ENCODE peak calls at places on chromosomes 5 and 9, in nine cellular contexts. N, K, A, M, B, P, Z, I and F are unnamed samples.

GRCh38 chr5:31563216-31563615 is 31.1 kb downstream of the C5orf22 start:
- DNase-seq in Z (no peak), M (no peak), P (no peak), I (no peak), B (no peak), K (peak), A (no peak), N (no peak), F (no peak)

GRCh38 chr5:124043456-124043855 is 531.5 kb downstream of the CSNK1G3 start:
- DNase-seq in M (peak), I (no peak), P (no peak), B (no peak), K (no peak), Z (no peak), A (no peak), N (peak), F (peak)

GRCh38 chr5:89457411-89458329 is 574.7 kb upstream of the MEF2C start:
- DNase-seq in P (no peak), K (peak), B (no peak), I (peak), Z (no peak), N (peak), M (peak), A (peak), F (peak)

GRCh38 chr5:132298305-132298704 is 4.1 kb downstream of the SLC22A4 start:
- DNase-seq in K (peak), M (peak), Z (no peak), I (peak), A (no peak), B (no peak), N (peak), P (no peak), F (peak)

GRCh38 chr9:96874947-96875459 is 20.7 kb upstream of the ZNF782 start:
- DNase-seq in I (peak), B (no peak), K (no peak), A (peak), Z (no peak), N (peak), M (peak), P (no peak), F (peak)

GRCh38 chr5:179227196-179227577 is 118.1 kb downstream of the ADAMTS2 start:
- DNase-seq in I (no peak), K (no peak), Z (no peak), A (no peak), M (no peak), P (no peak), N (no peak), B (no peak), F (no peak)

GRCh38 chr9:87498046-87498815 is 564 bp downstream of the DAPK1 start:
- DNase-seq in Z (no peak), M (no peak), I (peak), P (no peak), K (peak), B (peak), N (peak), A (peak), F (peak)

GRCh38 chr5:169197343-169197742 is 103.6 kb downstream of the SLIT3 start:
- DNase-seq in B (no peak), I (peak), K (peak), P (no peak), N (no peak), Z (peak), M (peak), A (peak), F (peak)

GRCh38 chr9:14424983-14425382 is 111.0 kb upstream of the NFIB start:
- DNase-seq in A (no peak), B (no peak), K (no peak), Z (no peak), M (no peak), N (no peak), P (no peak), I (peak), F (no peak)

GRCh38 chr9:112002847-112003457 is 106.3 kb downstream of the UGCG start:
- DNase-seq in P (peak), K (no peak), A (no peak), N (peak), B (no peak), I (no peak), Z (no peak), M (no peak), F (no peak)

GRCh38 chr5:101806410-101806809 is 489.7 kb downstream of the SLCO4C1 start:
- DNase-seq in M (no peak), I (no peak), A (no peak), K (no peak), Z (no peak), N (no peak), B (no peak), P (no peak), F (no peak)

GRCh38 chr9:126499005-126499910 is 114.5 kb upstream of the LMX1B start:
- DNase-seq in Z (no peak), A (peak), K (peak), I (peak), M (peak), N (peak), P (no peak), B (peak), F (peak)

GRCh38 chr9:95024097-95024671 is 293.3 kb downstream of the FANCC start:
- DNase-seq in K (peak), I (no peak), M (no peak), Z (peak), B (peak), A (no peak), N (no peak), P (no peak), F (peak)

GRCh38 chr9:136728548-136729123 is 14.1 kb downstream of the LCN10 start:
- DNase-seq in P (no peak), Z (no peak), N (peak), A (no peak), B (peak), K (peak), M (no peak), I (peak), F (peak)

GRCh38 chr5:181108578-181109165 is 22.3 kb downstream of the OR2V1 start:
- DNase-seq in B (no peak), N (no peak), I (no peak), K (no peak), A (no peak), M (no peak), Z (no peak), P (no peak), F (no peak)

GRCh38 chr5:55621218-55621617 is 86.5 kb upstream of the PLPP1 start:
- DNase-seq in Z (no peak), I (no peak), N (no peak), M (no peak), A (no peak), B (no peak), P (no peak), K (no peak), F (no peak)

DNA sequence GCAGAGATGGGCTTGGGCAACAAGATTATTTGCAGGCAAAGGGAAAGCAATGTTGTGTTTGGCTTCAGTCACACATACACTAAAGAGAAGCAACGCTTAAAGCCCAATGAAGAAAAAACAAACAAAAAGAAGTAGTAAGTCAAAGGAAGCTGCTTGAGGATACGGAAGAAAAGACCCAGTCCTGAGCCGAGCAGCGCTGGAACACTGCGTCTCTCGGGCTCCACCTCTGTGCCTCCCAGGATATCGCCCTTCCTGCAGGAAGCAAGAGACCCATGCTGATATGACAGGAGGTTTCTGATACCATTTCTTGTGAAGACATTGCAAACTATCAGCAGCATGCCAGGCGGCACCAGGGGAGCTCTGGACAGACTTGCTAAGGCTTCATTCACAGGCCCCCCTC is 9.9 kb downstream of the GNAQ start:
- DNase-seq in I (peak), Z (no peak), A (no peak), P (no peak), B (peak), K (peak), N (no peak), M (no peak), F (peak)
- TF ChIP-seq CTCF in I (peak), Z (no peak), A (no peak), P (no peak), B (no peak), K (peak), N (no peak), M (no peak), F (peak)

GRCh38 chr5:44440186-44440585 is 51.0 kb upstream of the FGF10 start:
- DNase-seq in N (no peak), P (no peak), K (no peak), A (no peak), M (no peak), Z (no peak), B (no peak), I (no peak), F (no peak)
- TF ChIP-seq CTCF in N (no peak), P (no peak), K (no peak), A (no peak), M (no peak), Z (no peak), B (no peak), I (no peak), F (no peak)

DNA sequence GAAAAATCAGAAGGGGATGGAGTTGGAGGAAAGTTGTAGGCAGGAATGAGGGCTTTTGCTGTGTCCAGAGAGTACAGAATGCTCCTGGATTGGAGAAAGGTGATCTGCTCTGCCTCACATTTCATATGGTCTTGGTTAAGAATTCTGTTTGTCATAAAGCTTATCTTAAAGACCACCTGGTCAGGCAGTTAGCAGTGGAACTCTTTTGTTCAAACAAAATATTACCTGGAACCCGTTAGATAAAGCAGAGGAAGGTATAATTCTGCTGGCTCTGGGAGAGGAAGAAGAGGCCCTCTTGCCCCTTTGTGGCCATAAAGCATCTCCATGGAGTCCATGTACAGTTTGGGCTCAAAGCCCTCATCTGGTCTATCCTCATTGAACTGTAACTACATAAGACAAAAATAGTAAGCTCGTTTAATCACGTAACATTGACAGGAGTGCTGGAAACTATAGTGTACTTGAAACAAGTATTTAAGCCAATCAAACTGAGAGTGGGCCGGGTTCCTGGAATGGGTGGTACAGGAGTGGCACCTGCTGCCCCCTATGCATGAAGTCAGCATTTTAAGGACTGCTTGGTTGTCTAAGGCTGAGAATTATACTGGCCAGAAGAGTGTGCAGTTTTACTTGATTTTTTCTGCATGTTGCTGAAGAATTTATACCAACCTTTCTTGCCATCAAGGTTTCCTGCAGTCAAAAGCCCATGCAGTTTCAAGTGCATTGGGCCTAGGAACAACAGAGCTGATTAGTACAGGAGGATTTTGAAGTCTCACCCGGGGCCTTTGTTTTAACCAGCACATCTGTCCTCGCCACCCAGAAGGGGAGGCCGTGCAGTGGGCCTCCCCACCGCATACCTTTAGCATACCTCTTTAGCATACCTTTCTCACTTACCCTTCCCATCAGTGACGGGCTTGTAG is 39.9 kb downstream of the STXBP1 start:
- DNase-seq in A (no peak), Z (no peak), N (no peak), P (no peak), I (no peak), B (no peak), M (no peak), K (no peak), F (no peak)
- TF ChIP-seq CTCF in A (no peak), Z (no peak), N (no peak), P (no peak), I (no peak), B (no peak), M (no peak), K (no peak), F (no peak)

GRCh38 chr5:116451905-116452450 is 122.6 kb downstream of the SEMA6A start:
- DNase-seq in N (no peak), K (no peak), B (no peak), I (no peak), M (peak), Z (no peak), A (no peak), P (no peak), F (no peak)

GRCh38 chr5:116448869-116449453 is 125.7 kb downstream of the SEMA6A start:
- DNase-seq in K (no peak), P (no peak), A (no peak), B (no peak), M (no peak), N (no peak), Z (no peak), I (no peak), F (no peak)

GRCh38 chr5:116445311-116445710 is 129.3 kb downstream of the SEMA6A start:
- DNase-seq in A (no peak), B (no peak), K (no peak), I (no peak), P (no peak), M (no peak), Z (no peak), N (no peak), F (no peak)

GRCh38 chr5:116446356-116447005 is 128.1 kb downstream of the SEMA6A start:
- DNase-seq in P (no peak), I (no peak), A (no peak), N (no peak), B (no peak), K (no peak), M (no peak), Z (no peak), F (no peak)

GRCh38 chr5:116448450-116448849 is 126.2 kb downstream of the SEMA6A start:
- DNase-seq in B (no peak), N (no peak), K (no peak), Z (no peak), I (no peak), P (no peak), M (no peak), A (no peak), F (no peak)
- TF ChIP-seq CTCF in B (peak), N (no peak), K (no peak), Z (peak), I (no peak), P (no peak), M (no peak), A (no peak), F (no peak)

GRCh38 chr5:1204693-1205242 is 3.4 kb downstream of the SLC6A19 start:
- DNase-seq in Z (no peak), K (peak), N (peak), M (peak), B (peak), P (no peak), A (no peak), I (peak), F (peak)
- TF ChIP-seq CTCF in Z (peak), K (peak), N (peak), M (peak), B (peak), P (peak), A (no peak), I (peak), F (peak)

GRCh38 chr5:62937661-62938558 is 359.3 kb downstream of the LRRC70 start:
- DNase-seq in P (no peak), N (peak), B (no peak), A (no peak), M (no peak), I (peak), K (peak), Z (no peak), F (peak)

GRCh38 chr5:62934319-62934718 is 355.7 kb downstream of the LRRC70 start:
- DNase-seq in K (no peak), B (no peak), N (no peak), Z (no peak), A (no peak), M (no peak), I (no peak), P (no peak), F (no peak)

GRCh38 chr5:62942384-62942783 is 363.8 kb downstream of the LRRC70 start:
- DNase-seq in M (no peak), P (no peak), I (no peak), Z (no peak), A (no peak), K (no peak), B (no peak), N (no peak), F (peak)

GRCh38 chr5:62935660-62936059 is 357.0 kb downstream of the LRRC70 start:
- DNase-seq in A (no peak), P (no peak), N (no peak), I (no peak), K (no peak), M (no peak), B (no peak), Z (no peak), F (no peak)

DNA sequence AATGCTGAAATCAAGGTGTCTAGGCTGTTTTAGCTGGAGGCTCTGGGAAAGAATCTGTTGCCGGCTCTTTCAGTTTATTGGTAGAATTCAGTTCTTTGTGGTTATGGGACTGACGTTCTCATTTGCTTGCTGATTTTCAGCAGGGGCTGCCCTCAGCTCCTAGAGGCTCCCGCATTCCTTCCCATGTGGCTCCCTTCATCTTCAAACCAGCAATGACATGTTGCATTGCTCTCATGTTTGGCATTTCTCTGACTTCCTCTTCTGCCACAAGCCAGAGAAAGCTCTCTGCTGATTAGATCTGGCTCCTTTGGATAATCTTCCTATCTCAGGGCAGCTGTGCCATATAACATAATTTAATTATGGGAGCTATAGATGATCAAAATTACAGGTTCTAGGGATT is 360.3 kb downstream of the LRRC70 start:
- DNase-seq in P (no peak), M (no peak), N (no peak), Z (no peak), I (peak), A (no peak), K (no peak), B (no peak), F (peak)
- TF ChIP-seq CTCF in P (no peak), M (no peak), N (no peak), Z (no peak), I (no peak), A (no peak), K (no peak), B (no peak), F (no peak)